ENCODE peak calls at places on chromosomes 11 and 22, in four cellular contexts. T is GM23338, U is IMR-90, M is MM.1S. I is an unnamed sample. For H4K20me1, the result is how much of the 10 kb centered on the place peaks cover.

GRCh38 chr22:47233316-47234243 is 471.1 kb downstream of the TBC1D22A start:
- DNase-seq in T (no peak), M (no peak), U (no peak), I (no peak)

GRCh38 chr11:83222499-83222898 is 29.0 kb downstream of the ANKRD42 start:
- DNase-seq in T (no peak), M (no peak), U (peak), I (no peak)

GRCh38 chr11:95593101-95593500 is 196.5 kb downstream of the FAM76B start:
- DNase-seq in M (no peak), U (peak), T (no peak), I (no peak)

GRCh38 chr22:22375586-22376351 is 131.2 kb downstream of the VPREB1 start:
- DNase-seq in U (no peak), M (peak), T (no peak), I (no peak)

GRCh38 chr11:75474878-75475766 is 42.1 kb upstream of the KLHL35 start:
- DNase-seq in U (peak), T (peak), M (no peak), I (peak)

GRCh38 chr11:112961146-112961668 is at the start of gene NCAM1:
- DNase-seq in U (peak), T (peak), M (peak), I (peak)

GRCh38 chr11:48034926-48035876 is 54.8 kb downstream of the PTPRJ start:
- DNase-seq in T (no peak), U (no peak), M (no peak), I (peak)

GRCh38 chr22:17930455-17931313 is 93.7 kb downstream of the MICAL3 start:
- DNase-seq in T (no peak), U (no peak), M (no peak), I (no peak)

GRCh38 chr11:45400594-45400993 is 114.5 kb upstream of the SYT13 start:
- DNase-seq in M (no peak), T (no peak), U (peak), I (no peak)

GRCh38 chr11:131977231-131977630 is 606.8 kb downstream of the NTM start:
- DNase-seq in U (peak), M (no peak), T (peak), I (no peak)

GRCh38 chr11:91011503-91011902 is 788.7 kb upstream of the CHORDC1 start:
- DNase-seq in U (no peak), T (no peak), M (no peak), I (no peak)

GRCh38 chr11:79367844-79368243 is 73.0 kb downstream of the TENM4 start:
- DNase-seq in M (no peak), U (no peak), T (no peak), I (no peak)

GRCh38 chr11:70111269-70112016 is 33.3 kb downstream of the ANO1 start:
- DNase-seq in T (peak), U (peak), M (no peak), I (peak)

GRCh38 chr11:110249066-110249465 is 47.3 kb downstream of the RDX start:
- DNase-seq in T (no peak), U (no peak), M (no peak), I (no peak)

GRCh38 chr22:27107824-27108223 is 450.4 kb downstream of the MIAT start:
- DNase-seq in U (peak), M (no peak), T (no peak), I (no peak)

GRCh38 chr22:20551805-20552449 is 44.5 kb downstream of the MED15 start:
- DNase-seq in T (no peak), M (no peak), U (no peak), I (no peak)

GRCh38 chr11:18061351-18061750 is 15.3 kb upstream of the TPH1 start:
- DNase-seq in T (no peak), M (no peak), U (no peak), I (no peak)

GRCh38 chr11:81007046-81007445 is 1566.2 kb upstream of the TENM4 start:
- DNase-seq in U (peak), M (peak), T (no peak), I (no peak)

GRCh38 chr11:69799582-69799981 is 19.6 kb downstream of the FGF3 start:
- DNase-seq in M (no peak), U (peak), T (peak), I (peak)

GRCh38 chr11:14789879-14790484 is 102.0 kb downstream of the CYP2R1 start:
- DNase-seq in U (peak), M (peak), T (no peak), I (no peak)

GRCh38 chr11:2562181-2562581 is 117.4 kb downstream of the KCNQ1 start:
- DNase-seq in M (no peak), T (no peak), U (no peak), I (no peak)

GRCh38 chr22:24592846-24593809 is at the start of gene LRRC75B:
- DNase-seq in M (peak), T (peak), U (peak), I (no peak)

GRCh38 chr11:97072420-97072819 is 682.6 kb downstream of the JRKL start:
- DNase-seq in U (no peak), T (no peak), M (no peak), I (no peak)

GRCh38 chr11:129922674-129923073 is 27.3 kb upstream of the NFRKB start:
- DNase-seq in T (no peak), M (no peak), U (no peak), I (no peak)

DNA sequence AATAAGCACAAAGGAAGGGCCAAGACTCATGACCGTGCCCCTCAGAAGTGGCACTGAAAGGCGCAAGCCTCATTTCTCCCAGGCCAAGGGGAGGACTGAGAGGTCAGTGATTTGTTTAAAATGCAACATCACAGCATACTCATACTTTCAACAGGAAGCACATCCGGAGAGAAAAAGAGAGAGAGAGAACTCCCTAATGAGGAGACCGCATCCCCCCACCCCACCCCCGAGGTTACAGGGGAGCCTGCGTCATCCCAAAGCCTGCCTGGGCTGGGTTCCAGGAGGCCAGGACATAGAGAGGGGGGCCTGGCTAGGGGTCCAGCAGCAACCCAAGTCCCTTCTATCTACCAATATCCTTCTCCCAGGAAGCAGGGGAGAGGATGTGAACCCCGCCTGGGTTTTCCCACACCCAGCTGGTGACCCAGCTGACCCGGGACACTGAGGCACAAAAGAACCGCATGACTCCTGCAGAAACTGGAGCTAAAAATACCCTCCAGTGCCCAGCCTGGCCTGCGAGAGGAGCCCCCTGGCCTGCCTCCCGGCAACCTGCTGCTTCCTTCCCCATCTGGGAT is 3.8 kb downstream of the CSNK1E start:
- DNase-seq in T (no peak), M (peak), U (peak), I (peak)
- H4K20me1 ChIP-seq in T (half or more), M (under half), U (half or more), I (half or more)

DNA sequence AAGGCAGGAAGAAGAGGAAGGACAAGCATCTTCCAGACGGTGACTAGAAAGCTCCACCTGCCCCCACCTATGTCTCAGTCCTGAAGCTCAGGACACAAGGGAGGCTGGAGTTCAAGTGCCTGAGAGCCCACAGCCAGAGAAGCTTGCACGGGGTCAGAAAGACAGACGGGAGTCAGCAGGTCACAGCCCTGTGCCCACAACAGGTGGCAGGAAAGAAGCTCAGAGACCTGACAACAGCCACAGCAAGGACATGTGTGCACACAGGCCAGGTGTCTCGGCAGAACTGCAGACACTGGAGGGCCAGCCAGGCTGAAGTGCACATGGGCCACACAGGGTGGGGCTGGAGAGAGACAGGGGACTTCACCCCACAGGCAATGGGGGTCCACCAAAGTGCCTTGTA is 37.2 kb upstream of the MOB2 start:
- DNase-seq in T (no peak), U (no peak), M (no peak), I (no peak)
- H4K20me1 ChIP-seq in T (under half), U (half or more), M (under half), I (half or more)

GRCh38 chr11:128737704-128738103 is 43.8 kb downstream of the FLI1 start:
- DNase-seq in U (no peak), T (no peak), M (no peak), I (no peak)

GRCh38 chr11:128734439-128735224 is 40.8 kb downstream of the FLI1 start:
- DNase-seq in U (no peak), T (no peak), M (peak), I (no peak)

GRCh38 chr11:128733440-128734115 is 39.7 kb downstream of the FLI1 start:
- DNase-seq in T (peak), M (peak), U (peak), I (no peak)

GRCh38 chr11:128738942-128739341 is 45.1 kb downstream of the FLI1 start:
- DNase-seq in M (peak), T (no peak), U (no peak), I (peak)

GRCh38 chr11:128735935-128736610 is 42.2 kb downstream of the FLI1 start:
- DNase-seq in M (peak), U (no peak), T (no peak), I (no peak)
- H4K20me1 ChIP-seq in M (under half), U (under half), T (under half), I (half or more)

DNA sequence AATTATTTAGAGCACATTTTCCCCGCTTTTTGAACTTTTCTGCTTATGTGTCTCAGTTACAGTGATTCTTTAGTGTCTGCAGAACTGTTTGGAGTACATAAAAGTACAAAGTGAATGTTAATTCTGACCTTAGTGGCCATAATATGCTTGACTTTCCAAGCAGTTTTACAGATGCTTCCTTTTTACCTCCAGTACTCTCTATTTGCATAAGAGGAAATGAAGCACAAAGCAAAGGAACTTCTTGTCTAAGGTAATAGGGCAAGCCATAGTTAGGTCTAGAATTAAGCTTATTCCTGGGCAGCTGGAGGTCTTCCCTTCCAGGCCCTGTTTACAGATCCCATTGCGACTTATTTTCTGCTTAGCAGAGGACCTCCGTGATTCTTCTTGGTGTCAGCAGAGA is 3.6 kb downstream of the GTPBP1 start:
- DNase-seq in T (no peak), U (no peak), M (peak), I (no peak)
- H4K20me1 ChIP-seq in T (half or more), U (half or more), M (under half), I (half or more)

GRCh38 chr11:68099057-68099456 is 22.1 kb downstream of the CHKA start:
- DNase-seq in T (no peak), M (no peak), U (no peak), I (no peak)
- H4K20me1 ChIP-seq in T (half or more), M (under half), U (under half), I (under half)